ENCODE peak calls at places on chromosomes 6 and 20, in ten cellular contexts. One of them, this sample, is unnamed.

GRCh38 chr6:111534366-111534765 is 51.3 kb upstream of the REV3L start:
- DNase-seq in mesothelial cell of epicardium: no peak
- DNase-seq in fibroblast of the aortic adventitia: no peak
- DNase-seq in type B pancreatic cell: no peak
- DNase-seq in AG09309: no peak
- DNase-seq in GM12878: no peak
- DNase-seq in progenitor cell of endocrine pancreas: no peak
- DNase-seq in CD8-positive, alpha-beta T cell: no peak
- DNase-seq in Peyer's patch: peak
- DNase-seq in right atrium auricular region: no peak
- DNase-seq in this sample: no peak

GRCh38 chr6:13044390-13044789 is 283.9 kb downstream of the TBC1D7 start:
- DNase-seq in mesothelial cell of epicardium: no peak
- DNase-seq in fibroblast of the aortic adventitia: peak
- DNase-seq in type B pancreatic cell: no peak
- DNase-seq in AG09309: no peak
- DNase-seq in GM12878: no peak
- DNase-seq in progenitor cell of endocrine pancreas: no peak
- DNase-seq in CD8-positive, alpha-beta T cell: no peak
- DNase-seq in Peyer's patch: no peak
- DNase-seq in right atrium auricular region: no peak
- DNase-seq in this sample: no peak

GRCh38 chr20:1566701-1567100 is 9.2 kb upstream of the SIRPD start:
- DNase-seq in mesothelial cell of epicardium: no peak
- DNase-seq in fibroblast of the aortic adventitia: no peak
- DNase-seq in type B pancreatic cell: no peak
- DNase-seq in AG09309: no peak
- DNase-seq in GM12878: no peak
- DNase-seq in progenitor cell of endocrine pancreas: no peak
- DNase-seq in CD8-positive, alpha-beta T cell: no peak
- DNase-seq in Peyer's patch: no peak
- DNase-seq in right atrium auricular region: no peak
- DNase-seq in this sample: no peak

GRCh38 chr20:62066983-62067433 is 1.3 kb upstream of the TAF4 start:
- DNase-seq in mesothelial cell of epicardium: no peak
- DNase-seq in fibroblast of the aortic adventitia: peak
- DNase-seq in type B pancreatic cell: no peak
- DNase-seq in AG09309: no peak
- DNase-seq in GM12878: peak
- DNase-seq in progenitor cell of endocrine pancreas: no peak
- DNase-seq in CD8-positive, alpha-beta T cell: no peak
- DNase-seq in Peyer's patch: peak
- DNase-seq in right atrium auricular region: peak
- DNase-seq in this sample: no peak

GRCh38 chr6:34273242-34273805 is 24.5 kb upstream of the SMIM29 start:
- DNase-seq in mesothelial cell of epicardium: no peak
- DNase-seq in fibroblast of the aortic adventitia: peak
- DNase-seq in type B pancreatic cell: no peak
- DNase-seq in AG09309: peak
- DNase-seq in GM12878: no peak
- DNase-seq in progenitor cell of endocrine pancreas: no peak
- DNase-seq in CD8-positive, alpha-beta T cell: no peak
- DNase-seq in Peyer's patch: no peak
- DNase-seq in right atrium auricular region: peak
- DNase-seq in this sample: no peak

GRCh38 chr6:159714404-159714803 is 12.9 kb upstream of the WTAP start:
- DNase-seq in mesothelial cell of epicardium: no peak
- DNase-seq in fibroblast of the aortic adventitia: no peak
- DNase-seq in type B pancreatic cell: no peak
- DNase-seq in AG09309: no peak
- DNase-seq in GM12878: no peak
- DNase-seq in progenitor cell of endocrine pancreas: no peak
- DNase-seq in CD8-positive, alpha-beta T cell: no peak
- DNase-seq in Peyer's patch: no peak
- DNase-seq in right atrium auricular region: no peak
- DNase-seq in this sample: no peak

GRCh38 chr6:39207421-39208232 is 21.6 kb downstream of the KCNK5 start:
- DNase-seq in mesothelial cell of epicardium: no peak
- DNase-seq in fibroblast of the aortic adventitia: no peak
- DNase-seq in type B pancreatic cell: no peak
- DNase-seq in AG09309: no peak
- DNase-seq in GM12878: no peak
- DNase-seq in progenitor cell of endocrine pancreas: no peak
- DNase-seq in CD8-positive, alpha-beta T cell: no peak
- DNase-seq in Peyer's patch: no peak
- DNase-seq in right atrium auricular region: no peak
- DNase-seq in this sample: no peak

GRCh38 chr6:13462380-13463326 is 24.7 kb downstream of the GFOD1 start:
- DNase-seq in mesothelial cell of epicardium: no peak
- DNase-seq in fibroblast of the aortic adventitia: peak
- DNase-seq in type B pancreatic cell: no peak
- DNase-seq in AG09309: no peak
- DNase-seq in GM12878: no peak
- DNase-seq in progenitor cell of endocrine pancreas: no peak
- DNase-seq in CD8-positive, alpha-beta T cell: no peak
- DNase-seq in Peyer's patch: no peak
- DNase-seq in right atrium auricular region: no peak
- DNase-seq in this sample: no peak

GRCh38 chr6:11258260-11259237 is 26.1 kb upstream of the NEDD9 start:
- DNase-seq in mesothelial cell of epicardium: no peak
- DNase-seq in fibroblast of the aortic adventitia: no peak
- DNase-seq in type B pancreatic cell: no peak
- DNase-seq in AG09309: no peak
- DNase-seq in GM12878: no peak
- DNase-seq in progenitor cell of endocrine pancreas: no peak
- DNase-seq in CD8-positive, alpha-beta T cell: peak
- DNase-seq in Peyer's patch: peak
- DNase-seq in right atrium auricular region: no peak
- DNase-seq in this sample: no peak

GRCh38 chr6:33108307-33108706 is 32.5 kb downstream of the HLA-DPB1 start:
- DNase-seq in mesothelial cell of epicardium: no peak
- DNase-seq in fibroblast of the aortic adventitia: no peak
- DNase-seq in type B pancreatic cell: no peak
- DNase-seq in AG09309: no peak
- DNase-seq in GM12878: no peak
- DNase-seq in progenitor cell of endocrine pancreas: no peak
- DNase-seq in CD8-positive, alpha-beta T cell: no peak
- DNase-seq in Peyer's patch: no peak
- DNase-seq in right atrium auricular region: no peak
- DNase-seq in this sample: no peak

GRCh38 chr20:51417745-51418529 is 124.6 kb downstream of the NFATC2 start:
- DNase-seq in mesothelial cell of epicardium: no peak
- DNase-seq in fibroblast of the aortic adventitia: no peak
- DNase-seq in type B pancreatic cell: no peak
- DNase-seq in AG09309: no peak
- DNase-seq in GM12878: no peak
- DNase-seq in progenitor cell of endocrine pancreas: no peak
- DNase-seq in CD8-positive, alpha-beta T cell: peak
- DNase-seq in Peyer's patch: no peak
- DNase-seq in right atrium auricular region: no peak
- DNase-seq in this sample: no peak

GRCh38 chr6:143490775-143491174 is 20.7 kb downstream of the FUCA2 start:
- DNase-seq in mesothelial cell of epicardium: no peak
- DNase-seq in fibroblast of the aortic adventitia: no peak
- DNase-seq in type B pancreatic cell: no peak
- DNase-seq in AG09309: no peak
- DNase-seq in GM12878: no peak
- DNase-seq in progenitor cell of endocrine pancreas: no peak
- DNase-seq in CD8-positive, alpha-beta T cell: no peak
- DNase-seq in Peyer's patch: no peak
- DNase-seq in right atrium auricular region: no peak
- DNase-seq in this sample: no peak

GRCh38 chr20:63163596-63164560 is 52.1 kb downstream of the YTHDF1 start:
- DNase-seq in mesothelial cell of epicardium: no peak
- DNase-seq in fibroblast of the aortic adventitia: no peak
- DNase-seq in type B pancreatic cell: no peak
- DNase-seq in AG09309: no peak
- DNase-seq in GM12878: no peak
- DNase-seq in progenitor cell of endocrine pancreas: no peak
- DNase-seq in CD8-positive, alpha-beta T cell: no peak
- DNase-seq in Peyer's patch: no peak
- DNase-seq in right atrium auricular region: no peak
- DNase-seq in this sample: no peak

GRCh38 chr6:75117701-75118100 is 88.2 kb downstream of the COL12A1 start:
- DNase-seq in mesothelial cell of epicardium: no peak
- DNase-seq in fibroblast of the aortic adventitia: no peak
- DNase-seq in type B pancreatic cell: no peak
- DNase-seq in AG09309: no peak
- DNase-seq in GM12878: no peak
- DNase-seq in progenitor cell of endocrine pancreas: no peak
- DNase-seq in CD8-positive, alpha-beta T cell: no peak
- DNase-seq in Peyer's patch: no peak
- DNase-seq in right atrium auricular region: no peak
- DNase-seq in this sample: no peak

GRCh38 chr6:114569643-114570042 is 226.8 kb upstream of the HS3ST5 start:
- DNase-seq in mesothelial cell of epicardium: no peak
- DNase-seq in fibroblast of the aortic adventitia: no peak
- DNase-seq in type B pancreatic cell: no peak
- DNase-seq in AG09309: no peak
- DNase-seq in GM12878: no peak
- DNase-seq in progenitor cell of endocrine pancreas: no peak
- DNase-seq in CD8-positive, alpha-beta T cell: no peak
- DNase-seq in Peyer's patch: no peak
- DNase-seq in right atrium auricular region: no peak
- DNase-seq in this sample: no peak

GRCh38 chr6:30842754-30843610 is 41.3 kb upstream of the DDR1 start:
- DNase-seq in mesothelial cell of epicardium: no peak
- DNase-seq in fibroblast of the aortic adventitia: peak
- DNase-seq in type B pancreatic cell: no peak
- DNase-seq in AG09309: no peak
- DNase-seq in GM12878: no peak
- DNase-seq in progenitor cell of endocrine pancreas: no peak
- DNase-seq in CD8-positive, alpha-beta T cell: no peak
- DNase-seq in Peyer's patch: peak
- DNase-seq in right atrium auricular region: no peak
- DNase-seq in this sample: no peak

GRCh38 chr6:30843611-30843998 is 40.7 kb upstream of the DDR1 start:
- DNase-seq in mesothelial cell of epicardium: no peak
- DNase-seq in fibroblast of the aortic adventitia: no peak
- DNase-seq in type B pancreatic cell: no peak
- DNase-seq in AG09309: no peak
- DNase-seq in GM12878: no peak
- DNase-seq in progenitor cell of endocrine pancreas: no peak
- DNase-seq in CD8-positive, alpha-beta T cell: no peak
- DNase-seq in Peyer's patch: peak
- DNase-seq in right atrium auricular region: no peak
- DNase-seq in this sample: no peak

GRCh38 chr6:30845183-30845582 is 39.1 kb upstream of the DDR1 start:
- DNase-seq in mesothelial cell of epicardium: no peak
- DNase-seq in fibroblast of the aortic adventitia: no peak
- DNase-seq in type B pancreatic cell: no peak
- DNase-seq in AG09309: no peak
- DNase-seq in GM12878: no peak
- DNase-seq in progenitor cell of endocrine pancreas: no peak
- DNase-seq in CD8-positive, alpha-beta T cell: no peak
- DNase-seq in Peyer's patch: no peak
- DNase-seq in right atrium auricular region: no peak
- DNase-seq in this sample: no peak

GRCh38 chr6:30841644-30842504 is 42.4 kb upstream of the DDR1 start:
- DNase-seq in mesothelial cell of epicardium: no peak
- DNase-seq in fibroblast of the aortic adventitia: peak
- DNase-seq in type B pancreatic cell: no peak
- DNase-seq in AG09309: no peak
- DNase-seq in GM12878: no peak
- DNase-seq in progenitor cell of endocrine pancreas: no peak
- DNase-seq in CD8-positive, alpha-beta T cell: no peak
- DNase-seq in Peyer's patch: peak
- DNase-seq in right atrium auricular region: no peak
- DNase-seq in this sample: no peak

GRCh38 chr6:30844118-30844535 is 40.2 kb upstream of the DDR1 start:
- DNase-seq in mesothelial cell of epicardium: no peak
- DNase-seq in fibroblast of the aortic adventitia: peak
- DNase-seq in type B pancreatic cell: no peak
- DNase-seq in AG09309: peak
- DNase-seq in GM12878: no peak
- DNase-seq in progenitor cell of endocrine pancreas: no peak
- DNase-seq in CD8-positive, alpha-beta T cell: no peak
- DNase-seq in Peyer's patch: peak
- DNase-seq in right atrium auricular region: no peak
- DNase-seq in this sample: no peak
- TF ChIP-seq CTCF in mesothelial cell of epicardium: no peak
- TF ChIP-seq CTCF in fibroblast of the aortic adventitia: no peak
- TF ChIP-seq CTCF in type B pancreatic cell: no peak
- TF ChIP-seq CTCF in AG09309: peak
- TF ChIP-seq CTCF in GM12878: no peak
- TF ChIP-seq CTCF in progenitor cell of endocrine pancreas: no peak
- TF ChIP-seq CTCF in CD8-positive, alpha-beta T cell: no peak
- TF ChIP-seq CTCF in Peyer's patch: no peak
- TF ChIP-seq CTCF in right atrium auricular region: no peak
- TF ChIP-seq CTCF in this sample: no peak

DNA sequence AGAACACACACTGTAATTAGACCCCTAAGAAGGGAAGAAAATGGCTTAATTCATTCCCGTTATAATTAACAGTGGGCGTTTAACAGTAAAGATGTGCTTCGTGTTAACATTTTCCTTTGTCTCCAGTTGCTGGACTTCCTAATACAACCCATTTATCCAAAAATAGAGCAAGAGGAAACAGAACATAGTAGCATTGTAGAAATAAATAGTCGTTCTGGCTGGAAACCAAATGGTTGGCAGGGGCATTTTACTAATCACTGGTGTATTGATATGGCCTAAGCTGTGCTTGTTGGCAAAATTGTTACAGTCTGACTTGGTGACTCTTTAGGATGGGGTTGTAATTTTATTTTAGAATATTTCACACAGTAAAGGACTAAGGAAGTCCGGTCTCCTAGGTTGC is 89.8 kb downstream of the BMP6 start:
- DNase-seq in mesothelial cell of epicardium: no peak
- DNase-seq in fibroblast of the aortic adventitia: no peak
- DNase-seq in type B pancreatic cell: no peak
- DNase-seq in AG09309: no peak
- DNase-seq in GM12878: no peak
- DNase-seq in progenitor cell of endocrine pancreas: no peak
- DNase-seq in CD8-positive, alpha-beta T cell: no peak
- DNase-seq in Peyer's patch: no peak
- DNase-seq in right atrium auricular region: no peak
- DNase-seq in this sample: no peak
- TF ChIP-seq CTCF in mesothelial cell of epicardium: no peak
- TF ChIP-seq CTCF in fibroblast of the aortic adventitia: no peak
- TF ChIP-seq CTCF in type B pancreatic cell: no peak
- TF ChIP-seq CTCF in AG09309: no peak
- TF ChIP-seq CTCF in GM12878: no peak
- TF ChIP-seq CTCF in progenitor cell of endocrine pancreas: no peak
- TF ChIP-seq CTCF in CD8-positive, alpha-beta T cell: no peak
- TF ChIP-seq CTCF in Peyer's patch: no peak
- TF ChIP-seq CTCF in right atrium auricular region: no peak
- TF ChIP-seq CTCF in this sample: no peak

GRCh38 chr20:45306431-45306982 is at the start of gene RBPJL:
- DNase-seq in mesothelial cell of epicardium: peak
- DNase-seq in fibroblast of the aortic adventitia: no peak
- DNase-seq in type B pancreatic cell: no peak
- DNase-seq in AG09309: no peak
- DNase-seq in GM12878: no peak
- DNase-seq in progenitor cell of endocrine pancreas: peak
- DNase-seq in CD8-positive, alpha-beta T cell: peak
- DNase-seq in Peyer's patch: no peak
- DNase-seq in right atrium auricular region: no peak
- DNase-seq in this sample: peak
- TF ChIP-seq CTCF in mesothelial cell of epicardium: peak
- TF ChIP-seq CTCF in fibroblast of the aortic adventitia: peak
- TF ChIP-seq CTCF in type B pancreatic cell: peak
- TF ChIP-seq CTCF in AG09309: peak
- TF ChIP-seq CTCF in GM12878: peak
- TF ChIP-seq CTCF in progenitor cell of endocrine pancreas: peak
- TF ChIP-seq CTCF in CD8-positive, alpha-beta T cell: peak
- TF ChIP-seq CTCF in Peyer's patch: peak
- TF ChIP-seq CTCF in right atrium auricular region: peak
- TF ChIP-seq CTCF in this sample: peak

GRCh38 chr6:22596011-22596410 is 26.6 kb downstream of the HDGFL1 start:
- DNase-seq in mesothelial cell of epicardium: no peak
- DNase-seq in fibroblast of the aortic adventitia: no peak
- DNase-seq in type B pancreatic cell: no peak
- DNase-seq in AG09309: no peak
- DNase-seq in GM12878: no peak
- DNase-seq in progenitor cell of endocrine pancreas: no peak
- DNase-seq in CD8-positive, alpha-beta T cell: no peak
- DNase-seq in Peyer's patch: no peak
- DNase-seq in right atrium auricular region: no peak
- DNase-seq in this sample: no peak
- TF ChIP-seq CTCF in mesothelial cell of epicardium: no peak
- TF ChIP-seq CTCF in fibroblast of the aortic adventitia: no peak
- TF ChIP-seq CTCF in type B pancreatic cell: no peak
- TF ChIP-seq CTCF in AG09309: no peak
- TF ChIP-seq CTCF in GM12878: no peak
- TF ChIP-seq CTCF in progenitor cell of endocrine pancreas: no peak
- TF ChIP-seq CTCF in CD8-positive, alpha-beta T cell: no peak
- TF ChIP-seq CTCF in Peyer's patch: no peak
- TF ChIP-seq CTCF in right atrium auricular region: no peak
- TF ChIP-seq CTCF in this sample: no peak

This sample was measured in activated B cell treated with CpG ODN at 0.5 μM for 24 hours.